ENCODE peak calls at places on chromosomes 12 and 14, in ten cellular contexts. D, P, Q, Y, I, X, R, G, B and U are unnamed samples.

GRCh38 chr12:14393736-14394135 is 28.3 kb downstream of the ATF7IP start:
- DNase-seq in G (no peak), P (no peak), Y (no peak), R (no peak), D (no peak), Q (no peak), I (no peak), B (no peak), X (no peak), U (no peak)

GRCh38 chr12:52148541-52149181 is 43.2 kb downstream of the KRT80 start:
- DNase-seq in R (peak), D (no peak), I (peak), Y (no peak), B (peak), X (peak), Q (no peak), P (peak), G (no peak), U (no peak)

GRCh38 chr12:46919666-46920065 is 93.9 kb upstream of the SLC38A4 start:
- DNase-seq in P (no peak), X (no peak), D (no peak), B (no peak), G (no peak), Y (no peak), R (no peak), Q (no peak), I (no peak), U (no peak)

GRCh38 chr12:27711312-27711682 is 665 bp downstream of the MRPS35 start:
- DNase-seq in Q (no peak), R (peak), X (no peak), I (no peak), G (no peak), D (no peak), Y (no peak), B (no peak), P (no peak), U (peak)

GRCh38 chr12:68158427-68158826 is 1.1 kb downstream of the IFNG start:
- DNase-seq in P (no peak), G (no peak), X (no peak), D (no peak), Q (no peak), R (peak), B (no peak), I (no peak), Y (no peak), U (peak)

GRCh38 chr14:99566009-99566389 is 38.0 kb downstream of the CCDC85C start:
- DNase-seq in R (no peak), D (no peak), I (peak), B (no peak), Q (no peak), P (no peak), G (no peak), Y (no peak), X (no peak), U (peak)

GRCh38 chr12:6767301-6767591 is 1.1 kb downstream of the PTMS start:
- DNase-seq in G (no peak), X (no peak), Y (no peak), B (no peak), Q (peak), D (no peak), R (no peak), P (no peak), I (no peak), U (no peak)

GRCh38 chr12:66735275-66735674 is 56.4 kb upstream of the GRIP1 start:
- DNase-seq in R (no peak), I (no peak), Y (no peak), X (no peak), G (no peak), P (no peak), Q (no peak), B (no peak), D (no peak), U (peak)

GRCh38 chr12:2624543-2625266 is 170.1 kb upstream of the FKBP4 start:
- DNase-seq in Q (peak), B (no peak), Y (no peak), G (peak), D (no peak), I (no peak), R (peak), X (peak), P (no peak), U (peak)

GRCh38 chr14:69002069-69002468 is 23.0 kb upstream of the ACTN1 start:
- DNase-seq in B (no peak), D (peak), I (peak), R (peak), Q (no peak), X (no peak), Y (no peak), P (peak), G (no peak), U (no peak)
- TF ChIP-seq CTCF in B (no peak), D (peak), I (peak), R (peak), Q (no peak), X (peak), Y (peak), P (peak), G (no peak), U (no peak)

GRCh38 chr12:69686731-69687130 is 12.4 kb downstream of the BEST3 start:
- DNase-seq in Q (no peak), D (no peak), I (no peak), R (no peak), G (no peak), X (no peak), P (no peak), Y (no peak), B (no peak), U (no peak)

GRCh38 chr12:69684472-69684871 is 14.6 kb downstream of the BEST3 start:
- DNase-seq in X (no peak), Y (no peak), B (no peak), R (no peak), I (no peak), P (no peak), D (no peak), G (no peak), Q (no peak), U (no peak)

GRCh38 chr12:69688021-69688420 is 11.1 kb downstream of the BEST3 start:
- DNase-seq in B (no peak), D (peak), Q (no peak), X (peak), R (no peak), P (no peak), I (no peak), G (no peak), Y (no peak), U (no peak)

GRCh38 chr12:69687390-69687789 is 11.7 kb downstream of the BEST3 start:
- DNase-seq in B (no peak), Y (no peak), I (no peak), G (no peak), Q (no peak), R (no peak), P (no peak), D (no peak), X (no peak), U (no peak)

DNA sequence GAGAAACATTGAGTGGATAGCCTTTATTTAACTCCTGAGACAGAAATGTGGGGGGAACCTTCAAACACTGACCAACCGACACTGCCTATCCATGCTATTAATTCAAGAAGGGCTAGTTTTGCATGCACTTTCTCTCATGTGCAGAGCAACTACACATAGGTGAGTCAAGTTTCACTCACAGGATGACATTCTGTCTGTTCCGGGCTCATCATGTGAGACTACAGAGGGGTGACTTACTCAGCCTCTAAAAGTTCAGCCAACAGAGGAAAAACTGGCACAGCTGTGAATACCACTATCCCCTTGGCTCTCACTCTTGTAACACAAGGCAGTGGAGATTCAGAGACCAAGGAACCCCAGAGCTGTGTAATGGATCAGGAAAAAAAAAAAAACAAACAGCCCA is 13.3 kb downstream of the BEST3 start:
- DNase-seq in Q (no peak), B (no peak), Y (no peak), X (peak), I (no peak), D (no peak), R (peak), G (no peak), P (no peak), U (no peak)
- TF ChIP-seq CTCF in Q (no peak), B (no peak), Y (no peak), X (no peak), I (no peak), D (no peak), R (no peak), G (no peak), P (no peak), U (no peak)

GRCh38 chr12:111429760-111430417 is 24.2 kb downstream of the SH2B3 start:
- DNase-seq in X (no peak), Q (no peak), I (no peak), D (no peak), P (no peak), R (no peak), Y (no peak), B (no peak), G (no peak), U (peak)
- TF ChIP-seq CTCF in X (no peak), Q (no peak), I (no peak), D (no peak), P (no peak), R (no peak), Y (no peak), B (no peak), G (no peak), U (no peak)

DNA sequence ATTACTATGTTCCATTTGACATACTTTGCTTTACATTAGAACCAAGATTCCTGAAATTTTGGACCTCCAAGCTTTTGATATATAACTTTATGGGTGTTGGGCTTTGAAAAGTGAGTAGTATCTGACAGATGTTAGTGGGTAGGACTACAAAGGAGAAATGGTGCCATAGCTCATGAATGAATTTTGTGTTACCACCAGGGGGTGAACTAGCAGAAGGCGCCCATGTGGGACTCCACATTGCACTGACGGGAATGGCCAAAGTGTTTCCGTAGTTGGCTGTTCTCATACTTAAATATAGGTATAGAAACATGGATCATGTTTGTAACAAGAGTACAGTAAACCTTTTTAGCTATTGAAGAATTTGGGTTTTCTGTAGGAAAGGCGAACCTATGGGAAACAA is 337.5 kb downstream of the FLRT2 start:
- DNase-seq in D (no peak), B (no peak), I (no peak), X (no peak), Q (no peak), R (peak), G (no peak), P (no peak), Y (no peak), U (no peak)
- TF ChIP-seq CTCF in D (peak), B (no peak), I (no peak), X (no peak), Q (no peak), R (no peak), G (peak), P (peak), Y (no peak), U (no peak)